ENCODE peak calls at places on chromosomes 7 and 10, in four cellular contexts. S, F, I and H are unnamed samples.

GRCh38 chr7:56063882-56064625 is at the start of gene SUMF2:
- DNase-seq in S (peak), F (peak), I (peak), H (peak)

GRCh38 chr7:130349911-130350782 is 5.5 kb downstream of the CPA5 start:
- DNase-seq in S (no peak), F (no peak), I (peak), H (no peak)

GRCh38 chr7:4399596-4399995 is 282.5 kb upstream of the FOXK1 start:
- DNase-seq in I (no peak), F (no peak), S (no peak), H (no peak)

GRCh38 chr10:121694966-121695340 is 96.7 kb upstream of the FGFR2 start:
- DNase-seq in F (no peak), S (no peak), I (no peak), H (no peak)

GRCh38 chr7:1712907-1713501 is 42.9 kb downstream of the ELFN1 start:
- DNase-seq in S (no peak), F (no peak), I (no peak), H (no peak)

GRCh38 chr7:20225384-20225783 is 8.2 kb upstream of the MACC1 start:
- DNase-seq in S (no peak), I (no peak), F (no peak), H (no peak)

GRCh38 chr7:2596636-2597635 is 34.9 kb upstream of the TTYH3 start:
- DNase-seq in S (no peak), I (no peak), F (no peak), H (no peak)

GRCh38 chr7:123367508-123368122 is 166.8 kb downstream of the IQUB start:
- DNase-seq in I (peak), S (no peak), F (no peak), H (no peak)

GRCh38 chr7:135716677-135717238 is 11.2 kb downstream of the SLC13A4 start:
- DNase-seq in I (peak), F (no peak), S (no peak), H (no peak)

GRCh38 chr7:99201027-99201426 is 6.9 kb downstream of the KPNA7 start:
- DNase-seq in S (no peak), I (peak), F (no peak), H (no peak)